ENCODE peak calls at places on chromosomes 3 and 15, in six cellular contexts. X is IMR-90, M is trophoblast cell, Q is mesenchymal stem cell, U is neuronal stem cell, F is H1. Y is an unnamed sample.

GRCh38 chr3:192566706-192567290 is 160.5 kb downstream of the FGF12 start:
- DNase-seq in X (peak; percentile 84), M (peak; percentile 53), Q (peak; percentile 67), U (peak; percentile 56), F (peak; percentile 75), Y (peak; percentile 70)

GRCh38 chr3:124768812-124769211 is 38.6 kb downstream of the UMPS start:
- DNase-seq in X (no peak), M (no peak), Q (no peak), U (no peak), F (no peak), Y (no peak)

GRCh38 chr3:192869131-192870027 is 48.3 kb downstream of the MB21D2 start:
- DNase-seq in X (peak; percentile 67), M (no peak), Q (peak; percentile 77), U (no peak), F (no peak), Y (no peak)

GRCh38 chr15:68426149-68426548 is 5.8 kb downstream of the ITGA11 start:
- DNase-seq in X (no peak), M (no peak), Q (no peak), U (no peak), F (no peak), Y (no peak)

GRCh38 chr3:11236588-11237461 is 35.4 kb upstream of the ATG7 start:
- DNase-seq in X (peak; percentile 69), M (peak; percentile 80), Q (peak; percentile 50), U (peak; percentile 29), F (peak; percentile 91), Y (peak; percentile 84)

GRCh38 chr15:76533060-76533955 is 196.7 kb downstream of the ISL2 start:
- DNase-seq in X (peak; percentile 2), M (peak; percentile 82), Q (peak; percentile 55), U (no peak), F (no peak), Y (no peak)

GRCh38 chr15:29792426-29793159 is 29.7 kb downstream of the TJP1 start:
- DNase-seq in X (no peak), M (no peak), Q (no peak), U (no peak), F (no peak), Y (no peak)

GRCh38 chr3:194715022-194715800 is 29.5 kb downstream of the FAM43A start:
- DNase-seq in X (no peak), M (peak; percentile 88), Q (peak; percentile 40), U (no peak), F (no peak), Y (no peak)

GRCh38 chr3:28901029-28901428 is 379.8 kb upstream of the RBMS3 start:
- DNase-seq in X (no peak), M (no peak), Q (peak; percentile 35), U (no peak), F (no peak), Y (no peak)

GRCh38 chr15:90054618-90055097 is 47.6 kb downstream of the IDH2 start:
- DNase-seq in X (no peak), M (no peak), Q (no peak), U (no peak), F (no peak), Y (no peak)

GRCh38 chr3:132225664-132226063 is 91.5 kb upstream of the ACP3 start:
- DNase-seq in X (no peak), M (peak; percentile 80), Q (no peak), U (no peak), F (no peak), Y (no peak)

DNA sequence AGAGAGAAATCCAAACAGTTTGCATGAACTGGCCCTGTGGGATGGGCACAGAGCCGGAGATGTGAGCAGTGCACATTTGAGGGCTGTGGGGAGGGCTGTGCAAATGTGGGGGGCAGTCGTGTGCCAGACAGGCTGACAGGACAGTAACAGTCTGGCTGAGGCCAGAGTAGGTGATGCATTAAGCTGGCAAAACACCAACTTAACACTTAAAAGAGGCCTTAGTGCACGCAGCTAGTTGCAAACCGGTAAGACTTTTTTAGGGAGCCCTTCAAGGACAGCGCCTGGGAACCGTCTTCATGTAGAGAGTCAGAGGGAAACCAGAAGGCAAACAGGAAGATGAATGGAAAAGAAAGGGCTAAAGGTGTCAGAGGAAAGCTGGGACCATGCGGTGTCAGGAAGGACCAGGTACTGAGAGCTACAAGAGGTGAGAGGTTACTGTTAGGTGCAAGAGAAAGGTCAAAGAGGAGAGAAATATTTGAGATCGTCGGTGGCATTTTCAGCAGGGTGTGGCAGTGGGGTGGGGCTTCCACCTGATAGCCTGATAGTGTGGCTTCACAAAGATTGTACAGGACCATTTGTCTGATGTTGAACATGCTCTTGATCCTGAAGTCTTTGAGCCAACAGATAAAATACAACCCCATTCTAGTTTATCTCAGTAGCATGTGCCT is 30.0 kb upstream of the CHD2 start:
- DNase-seq in X (peak; percentile 37), M (no peak), Q (no peak), U (no peak), F (peak; percentile 40), Y (no peak)
- H2AFZ ChIP-seq in X (peak overlapping the region; percentile 54), M (no peak overlapping the region), Q (no peak overlapping the region), U (peak overlapping the region; percentile 56), F (peak overlapping the region; percentile 96), Y (no peak overlapping the region)

GRCh38 chr3:50245251-50245745 is 9.3 kb downstream of the GNAI2 start:
- DNase-seq in X (no peak), M (no peak), Q (no peak), U (no peak), F (peak; percentile 48), Y (no peak)
- H2AK5ac ChIP-seq in X (peak overlapping the region; percentile 98), M (peak overlapping the region; percentile 69), Q (peak overlapping the region; percentile 75), U (peak overlapping the region; percentile 31), F (peak overlapping the region; percentile 54), Y (no peak overlapping the region)

DNA sequence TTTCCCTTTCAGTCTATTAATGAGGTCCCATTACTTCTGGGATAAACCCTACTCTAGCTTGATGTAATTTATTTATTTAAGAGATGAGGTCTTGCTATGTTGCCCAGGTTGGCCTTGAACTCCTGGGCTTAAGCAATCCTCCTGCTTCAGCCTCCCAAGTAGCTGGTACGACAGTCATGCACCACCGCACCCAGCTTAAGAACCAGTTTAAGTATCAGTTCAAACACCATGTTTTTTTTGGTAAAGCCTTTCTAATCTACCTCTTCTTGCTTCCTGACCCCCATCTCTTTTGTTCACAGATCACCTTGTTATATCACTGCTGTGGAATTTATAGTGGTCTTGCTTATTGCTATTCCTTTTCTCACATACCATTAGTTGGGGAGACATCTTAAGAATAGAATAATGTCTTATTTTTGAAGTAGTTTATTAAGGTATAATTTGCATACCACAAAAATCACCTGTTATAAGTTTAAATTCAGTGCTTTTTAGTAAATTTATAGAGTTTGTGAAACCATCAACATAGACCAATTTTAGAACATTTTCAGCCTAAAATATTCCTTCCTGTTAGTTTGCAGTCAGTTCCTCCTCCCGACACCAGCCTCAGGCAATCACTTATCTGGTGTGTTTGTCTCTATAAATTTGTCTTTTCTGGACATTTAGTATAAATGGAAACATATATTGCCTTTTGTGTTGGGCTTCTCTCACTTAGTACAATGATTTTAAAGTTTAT is 257.9 kb downstream of the PDCD6IP start:
- DNase-seq in X (no peak), M (no peak), Q (no peak), U (no peak), F (no peak), Y (no peak)
- H2AFZ ChIP-seq in X (no peak overlapping the region), M (no peak overlapping the region), Q (no peak overlapping the region), U (no peak overlapping the region), F (no peak overlapping the region), Y (no peak overlapping the region)

DNA sequence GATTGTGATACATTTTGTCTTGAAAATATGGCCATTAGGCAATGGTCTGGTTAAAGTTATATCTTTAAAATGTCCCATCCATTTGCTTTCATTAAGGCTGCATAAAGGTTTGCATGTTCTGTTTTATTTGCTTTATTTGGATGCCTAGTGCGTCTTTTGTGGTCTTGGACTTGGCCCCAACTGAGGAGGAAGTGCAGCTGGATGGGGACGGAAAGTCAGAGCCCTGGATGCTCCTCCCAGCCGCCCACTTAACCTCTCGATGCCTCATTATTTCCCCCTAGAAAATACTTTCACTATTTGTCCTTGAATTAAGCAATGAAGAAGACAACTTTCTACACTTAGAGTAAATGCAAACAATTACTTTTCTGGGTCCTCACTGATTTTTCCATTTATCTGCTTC is 898.2 kb downstream of the MCTP2 start:
- DNase-seq in X (peak; percentile 67), M (no peak), Q (peak; percentile 69), U (no peak), F (no peak), Y (no peak)
- H2AK5ac ChIP-seq in X (no peak overlapping the region), M (no peak overlapping the region), Q (no peak overlapping the region), U (no peak overlapping the region), F (no peak overlapping the region), Y (no peak overlapping the region)

GRCh38 chr15:55522741-55523450 is 14.9 kb upstream of the DNAAF4 start:
- DNase-seq in X (no peak), M (no peak), Q (no peak), U (no peak), F (no peak), Y (no peak)
- H2AFZ ChIP-seq in X (no peak overlapping the region), M (no peak overlapping the region), Q (no peak overlapping the region), U (no peak overlapping the region), F (no peak overlapping the region), Y (no peak overlapping the region)

DNA sequence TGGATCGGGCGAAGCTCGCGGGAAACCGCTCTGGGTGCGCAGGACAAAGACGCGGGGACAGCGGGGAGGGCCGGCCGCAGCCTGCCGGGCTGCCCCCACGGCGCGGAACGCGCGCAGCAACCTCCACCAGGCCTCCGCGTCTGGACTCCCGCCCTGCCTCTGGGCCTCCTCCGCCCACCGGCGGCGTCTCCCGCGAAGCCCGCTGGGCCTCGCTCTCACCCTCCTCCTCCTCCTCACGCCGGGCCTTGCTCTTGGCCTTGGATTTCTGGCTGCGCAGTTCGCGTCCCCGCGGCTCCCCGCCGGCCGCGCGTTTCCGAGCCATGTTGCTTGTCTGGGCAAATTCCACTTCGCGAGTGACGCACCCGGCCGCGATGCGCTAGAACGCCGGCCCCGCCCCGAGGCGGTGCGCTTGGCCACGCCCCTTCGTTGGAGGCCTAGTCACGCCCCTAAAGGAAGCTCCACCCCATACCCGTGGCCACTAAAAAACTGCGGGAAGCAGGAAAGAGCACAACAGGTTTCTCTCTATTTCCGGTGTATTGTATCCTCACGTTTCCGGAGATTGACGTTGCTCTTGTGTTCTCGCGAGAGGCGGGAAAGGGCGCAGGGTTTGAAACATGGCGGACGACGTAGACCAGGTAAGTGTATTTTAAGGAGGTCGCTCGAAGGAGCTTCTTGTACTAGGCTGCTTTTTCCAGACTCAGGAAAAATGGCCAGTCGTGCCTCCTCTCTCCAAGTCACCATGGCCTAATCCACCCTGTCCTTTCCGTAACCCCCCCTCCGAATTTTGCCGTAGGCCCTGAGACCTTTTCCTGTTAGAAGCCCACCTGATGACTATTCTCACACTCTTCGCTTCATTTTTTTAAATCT is at the start of the genes LSM3 and XPC:
- DNase-seq in X (peak; percentile 99), M (peak; percentile 97), Q (peak; percentile 99), U (peak; percentile 97), F (peak; percentile 96), Y (peak; percentile 96)
- H2AK5ac ChIP-seq in X (peak within 1 kb of the TSS; percentile 72), M (peak within 1 kb of the TSS; percentile 83), Q (peak within 1 kb of the TSS; percentile 44), U (peak within 1 kb of the TSS; percentile 53), F (no peak within 1 kb of the TSS), Y (no peak within 1 kb of the TSS)

Y was measured in H9.